ENCODE peak calls at places on chromosomes 1 and 21, in nine cellular contexts. One of them, this sample, is unnamed.

GRCh38 chr21:29656504-29657227 is 283.1 kb downstream of the GRIK1 start:
- DNase-seq in upper lobe of right lung: no peak
- DNase-seq in fibroblast of pulmonary artery: peak
- DNase-seq in NCI-H1092 treated with DMSO at 0.1 percent for 48 hours: no peak
- DNase-seq in lower lobe of right lung: no peak
- DNase-seq in globus pallidus: no peak
- DNase-seq in kidney: no peak
- DNase-seq in GM13977: no peak
- DNase-seq in psoas muscle: no peak
- DNase-seq in this sample: peak

GRCh38 chr1:240086726-240087125 is 5.0 kb upstream of the FMN2 start:
- DNase-seq in NCI-H1092 treated with DMSO at 0.1 percent for 48 hours: no peak
- DNase-seq in fibroblast of pulmonary artery: no peak
- DNase-seq in GM13977: no peak
- DNase-seq in kidney: no peak
- DNase-seq in upper lobe of right lung: no peak
- DNase-seq in lower lobe of right lung: no peak
- DNase-seq in globus pallidus: no peak
- DNase-seq in psoas muscle: no peak
- DNase-seq in this sample: no peak

GRCh38 chr1:115706774-115707425 is 61.6 kb downstream of the CASQ2 start:
- DNase-seq in GM13977: peak
- DNase-seq in kidney: no peak
- DNase-seq in fibroblast of pulmonary artery: peak
- DNase-seq in upper lobe of right lung: no peak
- DNase-seq in psoas muscle: no peak
- DNase-seq in NCI-H1092 treated with DMSO at 0.1 percent for 48 hours: peak
- DNase-seq in globus pallidus: no peak
- DNase-seq in lower lobe of right lung: no peak
- DNase-seq in this sample: peak

GRCh38 chr1:32063261-32063681 is 9.5 kb upstream of the TMEM39B start:
- DNase-seq in GM13977: peak
- DNase-seq in kidney: no peak
- DNase-seq in lower lobe of right lung: no peak
- DNase-seq in fibroblast of pulmonary artery: peak
- DNase-seq in psoas muscle: no peak
- DNase-seq in upper lobe of right lung: no peak
- DNase-seq in NCI-H1092 treated with DMSO at 0.1 percent for 48 hours: peak
- DNase-seq in globus pallidus: peak
- DNase-seq in this sample: peak

GRCh38 chr21:32475162-32475812 is 62.8 kb downstream of the EVA1C start:
- DNase-seq in fibroblast of pulmonary artery: peak
- DNase-seq in GM13977: no peak
- DNase-seq in globus pallidus: no peak
- DNase-seq in lower lobe of right lung: no peak
- DNase-seq in kidney: no peak
- DNase-seq in NCI-H1092 treated with DMSO at 0.1 percent for 48 hours: no peak
- DNase-seq in psoas muscle: no peak
- DNase-seq in upper lobe of right lung: no peak
- DNase-seq in this sample: peak

GRCh38 chr1:30809514-30810263 is 52.1 kb upstream of the LAPTM5 start:
- DNase-seq in kidney: no peak
- DNase-seq in globus pallidus: no peak
- DNase-seq in upper lobe of right lung: no peak
- DNase-seq in GM13977: no peak
- DNase-seq in psoas muscle: no peak
- DNase-seq in NCI-H1092 treated with DMSO at 0.1 percent for 48 hours: no peak
- DNase-seq in fibroblast of pulmonary artery: peak
- DNase-seq in lower lobe of right lung: no peak
- DNase-seq in this sample: peak

GRCh38 chr1:64948905-64949833 is 17.2 kb downstream of the JAK1 start:
- DNase-seq in globus pallidus: no peak
- DNase-seq in psoas muscle: no peak
- DNase-seq in GM13977: no peak
- DNase-seq in lower lobe of right lung: no peak
- DNase-seq in kidney: no peak
- DNase-seq in NCI-H1092 treated with DMSO at 0.1 percent for 48 hours: no peak
- DNase-seq in fibroblast of pulmonary artery: no peak
- DNase-seq in upper lobe of right lung: no peak
- DNase-seq in this sample: peak

GRCh38 chr1:26666855-26667254 is 29.0 kb upstream of the ARID1A start:
- DNase-seq in fibroblast of pulmonary artery: peak
- DNase-seq in psoas muscle: no peak
- DNase-seq in upper lobe of right lung: no peak
- DNase-seq in lower lobe of right lung: no peak
- DNase-seq in GM13977: no peak
- DNase-seq in globus pallidus: no peak
- DNase-seq in kidney: no peak
- DNase-seq in NCI-H1092 treated with DMSO at 0.1 percent for 48 hours: no peak
- DNase-seq in this sample: no peak

GRCh38 chr1:82059931-82060330 is 259.2 kb downstream of the ADGRL2 start:
- DNase-seq in NCI-H1092 treated with DMSO at 0.1 percent for 48 hours: no peak
- DNase-seq in globus pallidus: no peak
- DNase-seq in GM13977: no peak
- DNase-seq in fibroblast of pulmonary artery: no peak
- DNase-seq in psoas muscle: no peak
- DNase-seq in kidney: no peak
- DNase-seq in upper lobe of right lung: no peak
- DNase-seq in lower lobe of right lung: no peak
- DNase-seq in this sample: peak

GRCh38 chr1:225812488-225813249 is 2.7 kb downstream of the EPHX1 start:
- DNase-seq in NCI-H1092 treated with DMSO at 0.1 percent for 48 hours: peak
- DNase-seq in kidney: no peak
- DNase-seq in lower lobe of right lung: no peak
- DNase-seq in psoas muscle: no peak
- DNase-seq in fibroblast of pulmonary artery: peak
- DNase-seq in upper lobe of right lung: no peak
- DNase-seq in GM13977: no peak
- DNase-seq in globus pallidus: no peak
- DNase-seq in this sample: peak

GRCh38 chr1:167159782-167160181 is 60.9 kb upstream of the POU2F1 start:
- DNase-seq in psoas muscle: no peak
- DNase-seq in globus pallidus: no peak
- DNase-seq in GM13977: no peak
- DNase-seq in upper lobe of right lung: no peak
- DNase-seq in lower lobe of right lung: no peak
- DNase-seq in NCI-H1092 treated with DMSO at 0.1 percent for 48 hours: no peak
- DNase-seq in kidney: no peak
- DNase-seq in fibroblast of pulmonary artery: no peak
- DNase-seq in this sample: no peak

GRCh38 chr1:42963378-42964005 is 4.8 kb upstream of the SLC2A1 start:
- DNase-seq in globus pallidus: no peak
- DNase-seq in NCI-H1092 treated with DMSO at 0.1 percent for 48 hours: no peak
- DNase-seq in psoas muscle: no peak
- DNase-seq in kidney: no peak
- DNase-seq in lower lobe of right lung: no peak
- DNase-seq in upper lobe of right lung: no peak
- DNase-seq in fibroblast of pulmonary artery: peak
- DNase-seq in GM13977: no peak
- DNase-seq in this sample: peak

GRCh38 chr1:27992271-27992670 is 32.5 kb downstream of the XKR8 start:
- DNase-seq in fibroblast of pulmonary artery: peak
- DNase-seq in upper lobe of right lung: no peak
- DNase-seq in globus pallidus: no peak
- DNase-seq in kidney: no peak
- DNase-seq in NCI-H1092 treated with DMSO at 0.1 percent for 48 hours: no peak
- DNase-seq in lower lobe of right lung: peak
- DNase-seq in GM13977: no peak
- DNase-seq in psoas muscle: no peak
- DNase-seq in this sample: no peak